ENCODE peak calls at places on chromosomes 13 and 19, in five cellular contexts. U, D, P, W and J are unnamed samples.

GRCh38 chr19:33186835-33187540 is 7.1 kb upstream of the LRP3 start:
- DNase-seq in D (no peak), W (no peak), U (no peak), P (no peak), J (no peak)

GRCh38 chr13:51551446-51551845 is 32.8 kb upstream of the WDFY2 start:
- DNase-seq in W (no peak), U (no peak), D (no peak), P (no peak), J (no peak)

GRCh38 chr13:114143806-114144605 is 11.6 kb upstream of the RASA3 start:
- DNase-seq in U (no peak), D (no peak), W (no peak), P (no peak), J (no peak)

GRCh38 chr19:8396563-8397203 is 6.5 kb downstream of the RAB11B start:
- DNase-seq in W (peak; percentile 25), U (no peak), P (peak; percentile 67), D (peak; percentile 49), J (peak; percentile 41)

GRCh38 chr13:24716446-24716845 is 36.2 kb downstream of the ATP12A start:
- DNase-seq in W (no peak), P (no peak), U (no peak), D (no peak), J (no peak)

GRCh38 chr19:34324320-34324719 is 40.7 kb upstream of the GPI start:
- DNase-seq in W (no peak), U (no peak), P (no peak), D (no peak), J (no peak)

GRCh38 chr13:69828527-69828926 is 279.1 kb upstream of the ATXN8OS start:
- DNase-seq in D (no peak), U (no peak), P (no peak), W (no peak), J (no peak)

GRCh38 chr13:58950911-58951310 is 1212.8 kb downstream of the DIAPH3 start:
- DNase-seq in D (no peak), W (no peak), P (no peak), U (no peak), J (no peak)

GRCh38 chr19:2453431-2454025 is 3.2 kb downstream of the LMNB2 start:
- DNase-seq in P (peak; percentile 28), D (no peak), U (no peak), W (no peak), J (no peak)

GRCh38 chr13:40192516-40193257 is 473.8 kb downstream of the FOXO1 start:
- DNase-seq in W (no peak), D (no peak), P (no peak), U (no peak), J (no peak)

GRCh38 chr19:412356-413355 is 3.7 kb upstream of the C2CD4C start:
- DNase-seq in P (no peak), U (no peak), D (no peak), W (no peak), J (no peak)

GRCh38 chr13:67023088-67023893 is 206.8 kb downstream of the PCDH9 start:
- DNase-seq in W (peak; percentile 12), D (peak; percentile 50), U (no peak), P (no peak), J (peak; percentile 3)

GRCh38 chr19:3525052-3525451 is 13.9 kb upstream of the TEKTIP1 start:
- DNase-seq in W (no peak), U (no peak), P (no peak), D (no peak), J (no peak)

GRCh38 chr19:3527250-3527910 is 11.6 kb upstream of the TEKTIP1 start:
- DNase-seq in U (no peak), P (no peak), D (no peak), W (no peak), J (no peak)

GRCh38 chr19:3528080-3528479 is 10.9 kb upstream of the TEKTIP1 start:
- DNase-seq in P (no peak), D (no peak), U (no peak), W (no peak), J (no peak)

GRCh38 chr19:3528539-3529211 is 10.3 kb upstream of the TEKTIP1 start:
- DNase-seq in W (no peak), D (no peak), P (no peak), U (no peak), J (no peak)

DNA sequence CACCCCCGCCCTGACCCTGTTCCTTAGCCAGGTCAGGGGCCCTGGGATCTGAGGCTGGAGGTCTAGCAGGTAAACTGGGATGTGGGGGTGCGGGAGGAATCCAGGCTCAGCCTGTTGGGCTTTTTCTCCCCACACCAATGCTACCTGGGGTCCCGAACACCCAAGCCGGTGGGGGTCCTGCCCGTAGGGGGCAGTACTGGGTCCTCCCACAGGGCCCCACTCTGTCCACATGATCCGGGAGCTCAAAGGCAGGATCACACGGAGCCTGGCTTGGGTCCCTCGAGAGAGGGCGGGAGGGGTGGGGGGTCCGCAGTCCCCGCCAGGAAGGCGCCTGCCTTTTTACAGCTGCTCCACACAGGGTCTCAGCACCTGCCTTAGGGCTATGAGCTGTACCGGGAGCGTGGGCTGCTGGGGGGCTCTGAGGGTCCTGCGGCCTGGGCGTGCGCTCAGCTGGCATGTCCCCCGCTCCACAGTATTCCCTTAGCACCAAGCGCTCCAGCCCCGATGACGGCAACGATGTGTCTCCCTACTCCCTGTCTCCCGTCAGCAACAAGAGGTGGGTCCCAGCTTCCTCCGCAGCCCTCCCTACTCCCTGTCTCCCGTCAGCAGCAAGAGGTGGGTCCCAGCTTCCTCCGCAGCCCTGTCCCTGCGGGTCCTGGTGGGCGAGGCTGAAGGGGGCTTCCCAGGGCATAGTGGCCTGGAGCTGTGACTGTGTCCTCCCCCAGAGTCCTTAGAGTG is 12.3 kb upstream of the TEKTIP1 start:
- DNase-seq in D (no peak), P (no peak), U (no peak), W (no peak), J (no peak)
- TF ChIP-seq CTCF in D (no peak), P (no peak), U (no peak), W (no peak), J (peak; percentile 25)

DNA sequence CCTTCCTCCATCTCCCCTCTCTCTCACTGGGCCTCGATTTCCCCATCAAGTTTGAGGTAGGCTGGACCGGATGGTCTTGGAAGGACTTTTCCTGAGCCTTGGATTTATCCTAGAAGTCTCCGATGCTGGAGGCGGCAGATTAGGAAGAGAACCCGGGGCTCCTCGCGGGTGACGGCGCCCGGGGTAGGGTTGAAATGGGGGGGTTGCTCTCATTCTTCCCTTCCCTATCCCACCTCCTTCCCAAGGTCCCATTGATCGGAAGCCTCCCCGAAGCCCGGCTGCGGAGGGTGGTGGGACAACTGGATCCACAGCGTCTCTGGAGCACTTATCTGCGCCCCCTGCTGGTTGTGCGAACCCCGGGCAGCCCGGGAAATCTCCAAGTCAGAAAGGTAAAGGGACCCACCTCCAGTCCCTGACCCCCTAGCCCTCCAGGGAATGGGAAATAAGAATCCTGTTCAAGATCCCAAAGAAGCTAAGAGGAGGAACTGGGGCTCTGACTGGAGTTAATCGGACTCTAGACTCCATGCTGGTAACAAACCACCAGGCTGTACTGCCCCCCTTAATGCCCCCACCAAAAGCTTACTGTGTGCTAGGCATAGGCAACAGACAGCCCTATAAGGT is 812 bp downstream of the QPCTL start:
- DNase-seq in W (peak; percentile 76), P (peak; percentile 79), D (peak; percentile 59), U (peak; percentile 79), J (peak; percentile 92)
- TF ChIP-seq CTCF in W (peak; percentile 98), P (peak; percentile 79), D (peak; percentile 91), U (peak; percentile 73), J (peak; percentile 96)

GRCh38 chr13:22187329-22187728 is 516.5 kb downstream of the FGF9 start:
- DNase-seq in W (no peak), P (no peak), U (no peak), D (no peak), J (no peak)
- TF ChIP-seq CTCF in W (no peak), P (no peak), U (no peak), D (no peak), J (no peak)

GRCh38 chr19:13899393-13899792 is 6.5 kb downstream of the BRME1 start:
- DNase-seq in D (no peak), U (no peak), W (no peak), P (no peak), J (no peak)

GRCh38 chr19:13905634-13906524 is at the start of the genes BRME1 and CC2D1A:
- DNase-seq in D (peak; percentile 83), W (peak; percentile 95), U (peak; percentile 77), P (peak; percentile 91), J (peak; percentile 92)

GRCh38 chr19:13906525-13906904 is 514 bp downstream of the CC2D1A start:
- DNase-seq in P (no peak), U (no peak), W (peak; percentile 65), D (no peak), J (peak; percentile 36)

GRCh38 chr19:13899912-13900584 is 5.9 kb downstream of the BRME1 start:
- DNase-seq in D (peak; percentile 40), U (no peak), W (no peak), P (no peak), J (no peak)

GRCh38 chr19:13902993-13903555 is 2.8 kb downstream of the BRME1 start:
- DNase-seq in W (no peak), U (no peak), P (no peak), D (no peak), J (peak; percentile 20)
- TF ChIP-seq CTCF in W (peak; percentile 66), U (no peak), P (no peak), D (peak; percentile 17), J (no peak)

DNA sequence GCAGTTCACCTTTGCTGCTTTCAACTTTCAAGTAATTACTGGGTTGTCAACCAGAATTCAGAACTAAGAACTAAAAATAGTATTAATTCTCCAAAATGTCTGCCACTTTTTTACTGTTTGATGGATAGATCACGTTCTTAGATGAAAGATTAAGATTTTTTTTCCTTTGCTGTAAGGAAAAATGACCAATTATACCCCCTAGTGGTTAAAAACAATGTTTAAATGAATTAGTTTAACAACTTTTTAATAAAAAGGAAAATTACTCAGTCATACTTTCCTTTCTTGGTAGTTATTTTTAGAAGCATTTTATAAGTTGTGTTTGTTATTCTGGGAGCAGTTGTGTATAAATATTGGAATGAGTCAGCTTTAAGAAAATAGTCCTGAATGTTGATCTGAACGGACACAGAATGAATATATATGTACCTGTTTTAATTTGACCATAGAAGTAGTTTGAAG is 4.6 kb downstream of the TM9SF2 start:
- DNase-seq in U (no peak), D (no peak), W (no peak), P (no peak), J (no peak)
- TF ChIP-seq CTCF in U (no peak), D (no peak), W (peak; percentile 72), P (no peak), J (no peak)

GRCh38 chr19:55091955-55092354 is 16.3 kb downstream of the EPS8L1 start:
- DNase-seq in W (no peak), U (no peak), P (peak; percentile 37), D (no peak), J (no peak)

GRCh38 chr19:55091126-55091910 is 15.6 kb downstream of the EPS8L1 start:
- DNase-seq in P (no peak), D (no peak), U (no peak), W (no peak), J (no peak)

GRCh38 chr19:55088543-55089265 is 13.0 kb downstream of the EPS8L1 start:
- DNase-seq in P (peak; percentile 79), U (peak; percentile 97), D (peak; percentile 36), W (peak; percentile 86), J (peak; percentile 93)

GRCh38 chr19:55089279-55089944 is 13.7 kb downstream of the EPS8L1 start:
- DNase-seq in D (no peak), U (no peak), P (no peak), W (no peak), J (no peak)

GRCh38 chr19:55090564-55090963 is 14.9 kb downstream of the EPS8L1 start:
- DNase-seq in U (no peak), D (no peak), W (no peak), P (no peak), J (no peak)
- TF ChIP-seq CTCF in U (no peak), D (no peak), W (no peak), P (no peak), J (no peak)